ENCODE peak calls at places on chromosomes 3 and 15, in seven cellular contexts. T is MM.1S, N is epithelial cell of proximal tubule, L is AG10803, B is stomach, U is fibroblast of villous mesenchyme, D is fibroblast of lung. S is an unnamed sample.

GRCh38 chr3:12750223-12750622 is 8.8 kb downstream of the TMEM40 start:
- DNase-seq in T (no peak), N (peak; percentile 65), L (peak; percentile 84), B (peak; percentile 72), U (peak; percentile 69), D (peak; percentile 88), S (peak; percentile 85)

GRCh38 chr3:161355508-161355907 is 15.8 kb downstream of the SPTSSB start:
- DNase-seq in T (no peak), N (no peak), L (no peak), B (no peak), U (no peak), D (no peak), S (no peak)

GRCh38 chr3:41334426-41334825 is 135.1 kb downstream of the CTNNB1 start:
- DNase-seq in T (no peak), N (no peak), L (no peak), B (no peak), U (no peak), D (no peak), S (no peak)

GRCh38 chr3:156230291-156230900 is 110.0 kb downstream of the KCNAB1 start:
- DNase-seq in T (no peak), N (no peak), L (peak; percentile 23), B (no peak), U (no peak), D (no peak), S (no peak)

GRCh38 chr3:155323063-155323666 is 29.7 kb upstream of the STRIT1 start:
- DNase-seq in T (peak; percentile 87), N (peak; percentile 27), L (peak; percentile 83), B (no peak), U (peak; percentile 82), D (peak; percentile 93), S (peak; percentile 92)

GRCh38 chr3:9205345-9206143 is 43.9 kb downstream of the SRGAP3 start:
- DNase-seq in T (no peak), N (no peak), L (no peak), B (no peak), U (no peak), D (no peak), S (no peak)

GRCh38 chr3:193132247-193132646 is 108.8 kb upstream of the PLAAT1 start:
- DNase-seq in T (no peak), N (no peak), L (peak; percentile 30), B (no peak), U (no peak), D (no peak), S (peak; percentile 13)

GRCh38 chr3:188656196-188656982 is 502.4 kb downstream of the LPP start:
- DNase-seq in T (no peak), N (peak; percentile 72), L (peak; percentile 40), B (no peak), U (no peak), D (no peak), S (peak; percentile 44)

GRCh38 chr3:49955636-49956035 is 15.7 kb downstream of the RBM6 start:
- DNase-seq in T (no peak), N (no peak), L (no peak), B (no peak), U (no peak), D (no peak), S (no peak)

GRCh38 chr3:104132566-104132997 is 1234.1 kb upstream of the ALCAM start:
- DNase-seq in T (no peak), N (no peak), L (peak; percentile 7), B (no peak), U (no peak), D (no peak), S (no peak)

GRCh38 chr3:64365877-64366276 is 140.6 kb upstream of the PRICKLE2 start:
- DNase-seq in T (no peak), N (no peak), L (no peak), B (no peak), U (no peak), D (no peak), S (no peak)

GRCh38 chr15:55858661-55859060 is 115.7 kb upstream of the PRTG start:
- DNase-seq in T (no peak), N (no peak), L (peak; percentile 50), B (no peak), U (peak; percentile 42), D (peak; percentile 9), S (no peak)

GRCh38 chr15:83833569-83833968 is 179.6 kb downstream of the ADAMTSL3 start:
- DNase-seq in T (no peak), N (no peak), L (no peak), B (no peak), U (no peak), D (no peak), S (no peak)

GRCh38 chr15:83835384-83836010 is 181.6 kb downstream of the ADAMTSL3 start:
- DNase-seq in T (no peak), N (peak; percentile 25), L (no peak), B (no peak), U (no peak), D (no peak), S (no peak)

GRCh38 chr15:83842281-83842680 is 188.4 kb downstream of the ADAMTSL3 start:
- DNase-seq in T (no peak), N (no peak), L (no peak), B (no peak), U (no peak), D (no peak), S (no peak)

GRCh38 chr15:83838763-83839162 is 184.8 kb downstream of the ADAMTSL3 start:
- DNase-seq in T (no peak), N (no peak), L (no peak), B (no peak), U (no peak), D (no peak), S (no peak)

GRCh38 chr15:83837946-83838571 is 184.1 kb downstream of the ADAMTSL3 start:
- DNase-seq in T (peak; percentile 9), N (no peak), L (no peak), B (peak; percentile 27), U (no peak), D (peak; percentile 40), S (no peak)
- TF ChIP-seq CTCF in T (peak; percentile 31), N (peak; percentile 80), L (peak; percentile 48), B (no peak), U (peak; percentile 52), D (peak; percentile 37), S (peak; percentile 47)

DNA sequence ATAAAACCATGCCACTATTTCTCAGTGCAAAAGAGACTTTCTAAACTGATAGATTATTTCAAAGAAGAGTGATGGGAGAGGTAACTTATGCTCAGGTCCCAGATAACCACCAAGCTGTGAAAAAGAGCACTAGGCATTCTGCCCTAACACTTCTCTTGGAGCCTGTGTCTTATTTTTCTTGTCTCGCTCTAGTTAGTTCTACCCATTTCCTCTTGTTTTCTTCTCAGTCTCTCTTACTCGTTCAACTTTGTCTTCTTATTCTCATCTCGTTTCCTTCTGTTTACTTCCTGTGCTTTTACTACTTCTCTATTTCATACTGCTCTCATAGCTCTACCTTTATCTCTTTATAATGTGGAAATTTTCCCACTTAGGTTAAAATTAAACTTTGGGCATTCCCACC is 91.8 kb upstream of the CGNL1 start:
- DNase-seq in T (no peak), N (no peak), L (no peak), B (no peak), U (no peak), D (no peak), S (no peak)
- H3K4me3 ChIP-seq in T (no peak overlapping the region), N (no peak overlapping the region), L (no peak overlapping the region), B (no peak overlapping the region), U (no peak overlapping the region), D (no peak overlapping the region), S (no peak overlapping the region)

GRCh38 chr3:124620600-124621063 is 109.6 kb upstream of the UMPS start:
- DNase-seq in T (peak; percentile 29), N (no peak), L (peak; percentile 4), B (peak; percentile 54), U (peak; percentile 76), D (peak; percentile 28), S (peak; percentile 25)
- TF ChIP-seq CTCF in T (no peak), N (no peak), L (no peak), B (no peak), U (peak; percentile 17), D (no peak), S (no peak)

GRCh38 chr3:61663728-61664492 is 102.5 kb downstream of the PTPRG start:
- DNase-seq in T (no peak), N (peak; percentile 52), L (peak; percentile 98), B (no peak), U (peak; percentile 87), D (peak; percentile 95), S (peak; percentile 99)
- H3K4me3 ChIP-seq in T (no peak overlapping the region), N (no peak overlapping the region), L (peak overlapping the region; percentile 66), B (no peak overlapping the region), U (peak overlapping the region; percentile 38), D (peak overlapping the region; percentile 55), S (peak overlapping the region; percentile 57)

S was measured in fibroblast of the aortic adventitia.